ENCODE peak calls at places on chromosomes 2 and 18, in seven cellular contexts. S is IMR-90, P is trophoblast cell, L is H9, E is mesendoderm, D is neuronal stem cell, F is H1. Q is an unnamed sample.

GRCh38 chr2:108587621-108588020 is 53.4 kb downstream of the LIMS1 start:
- DNase-seq in E (no peak), D (no peak), L (no peak), F (no peak), S (peak), P (no peak), Q (peak)

GRCh38 chr2:233037078-233037477 is 4.6 kb downstream of the NEU2 start:
- DNase-seq in L (no peak), D (no peak), P (peak), S (peak), F (no peak), E (no peak), Q (peak)

GRCh38 chr2:38075436-38076249 is at the start of gene CYP1B1:
- DNase-seq in P (peak), E (no peak), L (no peak), F (no peak), D (no peak), S (no peak), Q (peak)

GRCh38 chr2:219124379-219125110 is 36.1 kb downstream of the NHEJ1 start:
- DNase-seq in F (no peak), P (no peak), D (no peak), E (peak), L (no peak), S (peak), Q (peak)

GRCh38 chr2:15953143-15953630 is 12.8 kb downstream of the MYCN start:
- DNase-seq in F (no peak), D (no peak), S (no peak), L (no peak), P (no peak), E (no peak), Q (no peak)

GRCh38 chr2:113829836-113830235 is 60.1 kb upstream of the ACTR3 start:
- DNase-seq in D (no peak), F (no peak), L (no peak), S (no peak), E (no peak), P (no peak), Q (no peak)

GRCh38 chr2:70084973-70085710 is 2.1 kb upstream of the PCBP1 start:
- DNase-seq in S (no peak), D (no peak), F (peak), E (peak), L (peak), P (no peak), Q (no peak)

GRCh38 chr2:235765181-235765820 is 271.5 kb downstream of the AGAP1 start:
- DNase-seq in F (no peak), D (no peak), P (peak), L (no peak), S (peak), E (no peak), Q (peak)

GRCh38 chr2:16767789-16768188 is 102.2 kb upstream of the CYRIA start:
- DNase-seq in S (no peak), F (no peak), E (no peak), P (peak), D (no peak), L (no peak), Q (no peak)

GRCh38 chr2:160221391-160222276 is 21.6 kb upstream of the ITGB6 start:
- DNase-seq in E (no peak), F (no peak), L (no peak), P (peak), S (peak), D (no peak), Q (peak)

GRCh38 chr2:69011611-69012157 is 1.3 kb upstream of the ANTXR1 start:
- DNase-seq in P (no peak), F (no peak), D (no peak), L (no peak), S (no peak), E (peak), Q (no peak)

GRCh38 chr2:117858892-117859531 is 44.5 kb downstream of the DDX18 start:
- DNase-seq in D (no peak), L (peak), S (no peak), F (peak), E (no peak), P (no peak), Q (no peak)

GRCh38 chr2:215878476-215879063 is 134.8 kb downstream of the MREG start:
- DNase-seq in S (peak), L (no peak), F (no peak), E (peak), D (no peak), P (peak), Q (peak)

GRCh38 chr2:27211241-27211942 is 449 bp upstream of the ATRAID start:
- DNase-seq in S (no peak), E (peak), F (no peak), P (peak), D (no peak), L (no peak), Q (peak)

GRCh38 chr2:237752761-237753165 is 45.8 kb upstream of the RBM44 start:
- DNase-seq in L (no peak), S (no peak), E (no peak), D (no peak), P (peak), F (no peak), Q (no peak)

GRCh38 chr2:3626817-3627499 is 31.0 kb upstream of the ALLC start:
- DNase-seq in F (peak), P (no peak), E (no peak), D (no peak), L (peak), S (no peak), Q (no peak)

GRCh38 chr18:55763805-55764204 is 175.8 kb upstream of the TCF4 start:
- DNase-seq in S (peak), D (no peak), E (peak), L (no peak), P (no peak), F (no peak), Q (no peak)

GRCh38 chr18:79521806-79522205 is 126.1 kb downstream of the NFATC1 start:
- DNase-seq in D (no peak), L (no peak), P (no peak), S (no peak), F (no peak), E (no peak), Q (no peak)

GRCh38 chr18:57050314-57050949 is 96.5 kb upstream of the BOD1L2 start:
- DNase-seq in F (no peak), E (no peak), L (no peak), D (no peak), P (no peak), S (no peak), Q (no peak)

GRCh38 chr2:124027182-124027581 is 2.1 kb downstream of the CNTNAP5 start:
- DNase-seq in E (peak), P (peak), D (peak), S (peak), L (peak), F (no peak), Q (peak)

GRCh38 chr2:127893033-127893432 is 7.3 kb upstream of the AMMECR1L start:
- DNase-seq in L (peak), S (no peak), P (peak), E (no peak), D (no peak), F (no peak), Q (no peak)

GRCh38 chr2:176098366-176099158 is 1.0 kb upstream of the HOXD12 start:
- DNase-seq in E (no peak), F (peak), L (peak), S (no peak), P (no peak), D (no peak), Q (no peak)

GRCh38 chr2:23376075-23376474 is 8.9 kb upstream of the KLHL29 start:
- DNase-seq in E (no peak), L (no peak), P (no peak), D (no peak), S (no peak), F (no peak), Q (no peak)

GRCh38 chr2:176075476-176075875 is 8.3 kb downstream of the EVX2 start:
- DNase-seq in L (peak), E (peak), P (no peak), S (no peak), D (no peak), F (peak), Q (no peak)

GRCh38 chr2:77778917-77779316 is 256.7 kb upstream of the LRRTM4 start:
- DNase-seq in L (no peak), P (no peak), D (no peak), E (no peak), S (no peak), F (no peak), Q (no peak)

GRCh38 chr18:8948471-8949149 is 153.9 kb upstream of the NDUFV2 start:
- DNase-seq in F (no peak), P (peak), S (peak), L (no peak), E (peak), D (no peak), Q (peak)

GRCh38 chr2:191341436-191341835 is 96.2 kb downstream of the MYO1B start:
- DNase-seq in S (no peak), L (no peak), F (no peak), D (no peak), P (no peak), E (no peak), Q (no peak)

GRCh38 chr2:218952160-218952559 is 7.3 kb upstream of the CDK5R2 start:
- DNase-seq in L (no peak), P (no peak), D (no peak), E (no peak), F (no peak), S (no peak), Q (no peak)

GRCh38 chr18:37252342-37252741 is 313.3 kb downstream of the CELF4 start:
- DNase-seq in F (no peak), E (no peak), D (no peak), P (no peak), S (no peak), L (no peak), Q (no peak)

GRCh38 chr2:189109921-189110397 is 69.6 kb downstream of the COL5A2 start:
- DNase-seq in L (no peak), P (no peak), E (peak), F (no peak), S (peak), D (no peak), Q (no peak)

GRCh38 chr2:131039535-131039907 is 53.7 kb downstream of the FAM168B start:
- DNase-seq in D (no peak), E (no peak), P (no peak), L (no peak), S (no peak), F (no peak), Q (no peak)

GRCh38 chr2:161136696-161137324 is 23.4 kb upstream of the TANK start:
- DNase-seq in D (no peak), S (peak), P (peak), F (no peak), L (no peak), E (no peak), Q (peak)

GRCh38 chr2:204470178-204470620 is 75.1 kb upstream of the PARD3B start:
- DNase-seq in S (peak), F (no peak), L (no peak), P (no peak), E (no peak), D (no peak), Q (peak)

GRCh38 chr18:79766308-79766707 is 31.4 kb upstream of the KCNG2 start:
- DNase-seq in E (no peak), P (no peak), D (no peak), L (no peak), F (no peak), S (no peak), Q (no peak)

GRCh38 chr2:53896864-53897263 is 37.1 kb upstream of the GPR75 start:
- DNase-seq in E (no peak), P (peak), D (no peak), S (peak), F (no peak), L (no peak), Q (peak)

GRCh38 chr2:65146067-65146466 is 16.2 kb upstream of the RAB1A start:
- DNase-seq in E (no peak), D (no peak), P (no peak), L (no peak), S (no peak), F (no peak), Q (no peak)
- H2BK120ac ChIP-seq in E (no peak), D (no peak), P (no peak), L (no peak), S (no peak), F (no peak), Q (no peak)

GRCh38 chr2:201532686-201533304 is 81.3 kb downstream of the STRADB start:
- DNase-seq in S (peak), P (peak), L (no peak), E (no peak), F (no peak), D (no peak), Q (peak)
- H3K18ac ChIP-seq in S (no peak), P (no peak), L (no peak), E (no peak), F (no peak), D (no peak), Q (no peak)

GRCh38 chr2:36650031-36650430 is 46.5 kb upstream of the VIT start:
- DNase-seq in E (peak), L (peak), S (peak), F (no peak), D (no peak), P (peak), Q (peak)

GRCh38 chr2:36653967-36654694 is 42.4 kb upstream of the VIT start:
- DNase-seq in P (no peak), F (no peak), D (no peak), E (no peak), S (no peak), L (no peak), Q (no peak)

GRCh38 chr2:36653155-36653554 is 43.4 kb upstream of the VIT start:
- DNase-seq in S (no peak), L (no peak), F (no peak), D (no peak), P (no peak), E (no peak), Q (no peak)

GRCh38 chr2:36655456-36655855 is 41.1 kb upstream of the VIT start:
- DNase-seq in F (no peak), D (no peak), S (peak), E (no peak), P (peak), L (no peak), Q (peak)

GRCh38 chr2:36650434-36650833 is 46.1 kb upstream of the VIT start:
- DNase-seq in D (no peak), S (no peak), F (no peak), L (no peak), P (no peak), E (no peak), Q (no peak)
- H2BK120ac ChIP-seq in D (no peak), S (no peak), F (no peak), L (no peak), P (no peak), E (no peak), Q (no peak)

DNA sequence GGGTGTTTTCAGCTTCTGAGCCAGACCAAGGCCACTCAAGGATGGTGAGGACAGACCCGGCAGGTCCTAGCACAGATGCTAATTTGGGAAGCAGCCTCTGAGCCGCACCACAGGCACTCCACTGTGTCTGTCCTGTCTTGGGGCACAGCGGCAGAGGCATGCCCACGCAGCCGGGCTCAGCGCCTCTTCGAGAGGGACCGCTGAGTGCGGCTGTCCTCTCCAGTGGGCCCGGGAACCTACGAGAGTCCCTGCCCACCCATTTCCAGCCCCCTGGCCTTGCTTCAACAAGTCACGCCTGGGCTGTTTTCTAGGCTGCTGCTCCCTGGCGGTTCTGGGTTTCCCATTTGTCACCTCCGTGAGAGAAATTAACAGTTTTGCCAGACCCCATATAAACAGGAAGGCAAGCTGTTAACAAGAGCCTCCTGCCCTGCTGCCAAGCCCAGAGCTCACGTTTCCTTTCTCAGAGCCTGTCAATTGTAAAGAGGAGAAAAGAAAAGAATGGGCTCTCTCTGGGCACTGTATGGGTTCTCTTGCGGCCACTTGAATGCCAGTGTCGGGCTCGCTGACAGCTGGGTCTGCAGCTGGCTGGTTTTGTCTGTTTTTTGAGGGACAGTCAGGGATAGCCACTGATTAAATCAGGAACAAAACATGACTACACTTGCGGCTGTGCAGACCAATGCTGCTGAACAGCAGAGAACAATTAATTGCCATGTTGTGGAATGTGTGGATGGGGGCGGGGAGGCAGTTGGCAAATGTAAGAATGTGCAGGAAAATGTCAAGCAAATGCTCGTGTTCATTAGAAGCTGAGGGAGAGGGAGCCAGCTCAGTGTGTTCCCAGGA is 30.6 kb downstream of the TMEM17 start:
- DNase-seq in P (no peak), L (no peak), S (no peak), D (peak), F (no peak), E (peak), Q (peak)
- H3K18ac ChIP-seq in P (peak), L (no peak), S (no peak), D (peak), F (peak), E (no peak), Q (peak)

GRCh38 chr2:64204006-64204632 is 59.9 kb upstream of the PELI1 start:
- DNase-seq in L (peak), P (peak), D (no peak), E (no peak), F (no peak), S (peak), Q (peak)

GRCh38 chr2:64207573-64207972 is 63.4 kb upstream of the PELI1 start:
- DNase-seq in F (no peak), D (no peak), E (no peak), L (no peak), P (no peak), S (no peak), Q (no peak)

GRCh38 chr2:64204716-64205115 is 60.5 kb upstream of the PELI1 start:
- DNase-seq in P (no peak), F (no peak), L (no peak), E (no peak), S (no peak), D (no peak), Q (peak)

GRCh38 chr2:64203131-64204005 is 59.1 kb upstream of the PELI1 start:
- DNase-seq in F (no peak), D (no peak), S (peak), E (no peak), P (peak), L (no peak), Q (peak)

DNA sequence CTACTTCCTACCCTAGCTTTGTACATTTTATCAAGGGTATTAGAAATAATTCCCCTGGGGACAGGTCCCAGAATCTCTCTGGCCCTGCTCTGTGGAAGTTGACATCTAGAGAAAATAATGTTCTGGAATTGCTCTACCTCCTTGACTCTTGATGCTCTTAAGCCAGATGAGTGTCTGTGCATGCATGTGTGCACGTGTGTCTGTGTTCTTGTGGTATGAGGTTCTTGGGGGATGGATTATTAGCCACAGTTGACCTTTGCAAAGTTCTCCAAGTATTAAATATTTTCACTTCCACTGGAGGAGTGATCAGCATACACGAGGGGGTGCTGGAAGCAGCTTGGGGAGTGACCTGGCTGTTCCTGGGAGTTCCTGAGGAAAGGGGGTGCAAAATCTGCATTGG is 61.2 kb upstream of the PELI1 start:
- DNase-seq in P (no peak), S (no peak), F (no peak), D (no peak), E (no peak), L (no peak), Q (no peak)
- H2BK120ac ChIP-seq in P (no peak), S (no peak), F (no peak), D (no peak), E (no peak), L (no peak), Q (no peak)

DNA sequence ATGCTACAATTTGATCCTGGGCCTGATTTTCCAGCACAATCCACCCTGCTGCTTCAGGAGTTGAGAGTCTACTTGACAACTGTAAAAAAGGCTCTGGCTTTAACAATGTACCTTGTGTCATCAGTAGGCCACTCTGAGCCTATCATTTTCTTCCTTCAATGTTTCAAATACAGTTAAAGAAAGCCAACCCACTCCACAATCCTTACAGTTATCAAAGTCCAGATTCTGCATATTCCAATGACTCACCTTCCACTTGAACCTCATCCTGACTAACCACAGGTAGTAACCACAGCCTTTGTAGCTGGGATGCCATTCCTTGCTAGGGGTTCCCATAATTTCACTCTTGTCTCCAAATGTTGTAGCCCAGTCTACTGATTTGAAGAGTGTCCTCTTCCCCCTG is 35.5 kb upstream of the AQP4 start:
- DNase-seq in P (no peak), F (no peak), L (no peak), D (no peak), E (no peak), S (no peak), Q (no peak)
- H3K18ac ChIP-seq in P (no peak), F (no peak), L (no peak), D (no peak), E (no peak), S (no peak), Q (no peak)

GRCh38 chr2:173248381-173248780 is 106.3 kb upstream of the CDCA7 start:
- DNase-seq in E (no peak), D (no peak), P (no peak), F (no peak), S (no peak), L (no peak), Q (no peak)

GRCh38 chr2:173249661-173250641 is 104.7 kb upstream of the CDCA7 start:
- DNase-seq in D (peak), E (no peak), P (no peak), F (no peak), S (no peak), L (no peak), Q (no peak)

GRCh38 chr2:173254659-173255058 is 100.0 kb upstream of the CDCA7 start:
- DNase-seq in E (peak), L (no peak), D (no peak), S (no peak), F (no peak), P (peak), Q (no peak)

GRCh38 chr2:173251225-173251624 is 103.4 kb upstream of the CDCA7 start:
- DNase-seq in P (no peak), E (no peak), F (no peak), S (no peak), L (no peak), D (no peak), Q (no peak)

DNA sequence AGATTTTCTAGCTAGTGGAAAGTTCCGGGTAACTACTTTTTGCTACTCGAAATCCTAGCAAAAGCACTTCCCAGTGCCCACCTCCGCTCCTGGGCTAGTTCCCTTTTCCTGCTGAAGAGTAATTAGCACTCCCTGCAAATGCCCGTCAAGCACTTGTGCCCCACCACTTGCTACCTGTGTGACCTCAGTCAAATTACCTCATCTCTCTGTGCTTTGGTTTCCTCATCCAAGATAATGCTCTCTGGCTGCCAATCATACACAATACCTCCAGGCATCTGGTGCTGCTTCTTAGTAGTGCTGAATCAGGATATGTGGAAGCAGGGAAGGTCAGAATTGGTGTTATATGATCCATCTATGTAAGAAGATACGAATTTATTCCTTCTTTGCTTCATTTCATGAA is 102.1 kb upstream of the CDCA7 start:
- DNase-seq in P (no peak), D (no peak), L (no peak), S (no peak), F (no peak), E (peak), Q (no peak)
- H2BK120ac ChIP-seq in P (no peak), D (no peak), L (no peak), S (no peak), F (no peak), E (no peak), Q (no peak)

Q was measured in mesenchymal stem cell.